ENCODE peak calls at places on chromosomes 6 and 20, in eight cellular contexts. X, Z, Q, Y, L, A, M and H are unnamed samples.

GRCh38 chr6:89530982-89531381 is 98.0 kb downstream of the ANKRD6 start:
- DNase-seq in X (no peak), Z (no peak), Q (no peak), Y (no peak), L (no peak), A (no peak), M (no peak), H (no peak)

GRCh38 chr6:145648149-145648548 is 87.2 kb downstream of the EPM2A start:
- DNase-seq in X (no peak), Z (no peak), Q (no peak), Y (no peak), L (no peak), A (no peak), M (no peak), H (no peak)

GRCh38 chr6:130600880-130601341 is 226.3 kb upstream of the SMLR1 start:
- DNase-seq in X (peak; percentile 95), Z (no peak), Q (no peak), Y (no peak), L (no peak), A (no peak), M (no peak), H (no peak)

GRCh38 chr6:149918151-149918905 is 4.6 kb downstream of the RAET1G start:
- DNase-seq in X (no peak), Z (no peak), Q (no peak), Y (no peak), L (peak; percentile 25), A (no peak), M (no peak), H (no peak)

GRCh38 chr6:122798099-122798641 is 9.1 kb downstream of the SMPDL3A start:
- DNase-seq in X (peak; percentile 76), Z (peak; percentile 78), Q (peak; percentile 90), Y (no peak), L (peak; percentile 82), A (peak; percentile 71), M (peak; percentile 16), H (no peak)

GRCh38 chr6:168182908-168183612 is 104.0 kb upstream of the FRMD1 start:
- DNase-seq in X (no peak), Z (no peak), Q (no peak), Y (no peak), L (peak; percentile 24), A (no peak), M (no peak), H (no peak)

GRCh38 chr20:52457826-52458225 is 266.2 kb upstream of the ZFP64 start:
- DNase-seq in X (no peak), Z (no peak), Q (no peak), Y (no peak), L (no peak), A (no peak), M (no peak), H (no peak)

GRCh38 chr6:8736046-8736877 is 300.9 kb upstream of the SLC35B3 start:
- DNase-seq in X (no peak), Z (no peak), Q (no peak), Y (no peak), L (no peak), A (no peak), M (no peak), H (no peak)

GRCh38 chr6:70162972-70163371 is 139.9 kb downstream of the COL9A1 start:
- DNase-seq in X (no peak), Z (no peak), Q (no peak), Y (no peak), L (no peak), A (no peak), M (no peak), H (no peak)

GRCh38 chr6:133610271-133610840 is 278.6 kb upstream of the TCF21 start:
- DNase-seq in X (peak; percentile 20), Z (no peak), Q (no peak), Y (no peak), L (no peak), A (peak; percentile 72), M (no peak), H (no peak)

GRCh38 chr6:135192256-135193174 is 11.4 kb downstream of the MYB start:
- DNase-seq in X (no peak), Z (no peak), Q (no peak), Y (no peak), L (no peak), A (no peak), M (no peak), H (no peak)

GRCh38 chr20:56422131-56422823 is 10.2 kb downstream of the CASS4 start:
- DNase-seq in X (peak; percentile 79), Z (no peak), Q (no peak), Y (no peak), L (no peak), A (peak; percentile 23), M (no peak), H (no peak)

GRCh38 chr6:108114861-108115597 is 40.5 kb upstream of the OSTM1 start:
- DNase-seq in X (peak; percentile 24), Z (no peak), Q (peak; percentile 60), Y (peak; percentile 63), L (peak; percentile 62), A (no peak), M (no peak), H (no peak)

GRCh38 chr6:53476979-53477378 is 67.9 kb downstream of the GCLC start:
- DNase-seq in X (peak; percentile 3), Z (no peak), Q (no peak), Y (no peak), L (no peak), A (no peak), M (no peak), H (no peak)

GRCh38 chr20:43463133-43463863 is 5.6 kb downstream of the SRSF6 start:
- DNase-seq in X (no peak), Z (no peak), Q (no peak), Y (no peak), L (no peak), A (no peak), M (no peak), H (no peak)

GRCh38 chr20:43463864-43464785 is 6.4 kb downstream of the SRSF6 start:
- DNase-seq in X (no peak), Z (no peak), Q (no peak), Y (no peak), L (no peak), A (no peak), M (no peak), H (no peak)

GRCh38 chr20:43462369-43463132 is 4.9 kb downstream of the SRSF6 start:
- DNase-seq in X (no peak), Z (no peak), Q (no peak), Y (no peak), L (no peak), A (no peak), M (no peak), H (no peak)

GRCh38 chr20:43465625-43465943 is 7.9 kb downstream of the SRSF6 start:
- DNase-seq in X (no peak), Z (no peak), Q (no peak), Y (no peak), L (no peak), A (no peak), M (no peak), H (no peak)

GRCh38 chr20:43467589-43467988 is 9.9 kb downstream of the SRSF6 start:
- DNase-seq in X (no peak), Z (no peak), Q (no peak), Y (no peak), L (no peak), A (no peak), M (no peak), H (no peak)
- TF ChIP-seq CTCF in X (no peak), Z (no peak), Q (no peak), Y (no peak), L (no peak), A (no peak), M (no peak), H (no peak)

GRCh38 chr6:74871757-74872156 is 334.1 kb downstream of the COL12A1 start:
- DNase-seq in X (no peak), Z (no peak), Q (no peak), Y (no peak), L (no peak), A (peak; percentile 93), M (no peak), H (no peak)

GRCh38 chr6:74872754-74873446 is 333.0 kb downstream of the COL12A1 start:
- DNase-seq in X (no peak), Z (no peak), Q (no peak), Y (no peak), L (no peak), A (no peak), M (no peak), H (no peak)

GRCh38 chr6:74867286-74867685 is 338.6 kb downstream of the COL12A1 start:
- DNase-seq in X (no peak), Z (no peak), Q (no peak), Y (no peak), L (no peak), A (no peak), M (no peak), H (no peak)

GRCh38 chr6:74873911-74874310 is 331.9 kb downstream of the COL12A1 start:
- DNase-seq in X (no peak), Z (no peak), Q (no peak), Y (no peak), L (no peak), A (no peak), M (no peak), H (no peak)

DNA sequence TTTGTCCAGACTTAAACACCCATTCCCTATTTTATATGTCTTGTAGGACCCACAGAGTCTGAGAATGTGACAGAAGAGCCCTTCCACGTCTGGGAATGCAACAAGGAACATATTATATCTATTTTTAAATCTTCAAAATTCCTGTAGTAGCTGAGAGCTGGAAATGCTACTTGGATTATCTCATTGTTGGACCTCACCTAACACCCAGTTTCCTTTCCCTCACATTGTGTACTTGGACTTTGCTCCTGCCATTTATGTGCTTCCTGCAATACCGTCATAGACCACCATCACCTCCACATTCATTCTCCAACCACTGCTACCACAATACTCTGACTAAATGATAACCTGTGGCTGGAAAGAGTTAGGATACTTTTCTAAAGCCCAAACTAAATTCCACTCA is 335.4 kb downstream of the COL12A1 start:
- DNase-seq in X (no peak), Z (no peak), Q (no peak), Y (no peak), L (no peak), A (no peak), M (no peak), H (no peak)
- TF ChIP-seq CTCF in X (peak; percentile 42), Z (peak; percentile 17), Q (no peak), Y (no peak), L (no peak), A (no peak), M (no peak), H (no peak)

DNA sequence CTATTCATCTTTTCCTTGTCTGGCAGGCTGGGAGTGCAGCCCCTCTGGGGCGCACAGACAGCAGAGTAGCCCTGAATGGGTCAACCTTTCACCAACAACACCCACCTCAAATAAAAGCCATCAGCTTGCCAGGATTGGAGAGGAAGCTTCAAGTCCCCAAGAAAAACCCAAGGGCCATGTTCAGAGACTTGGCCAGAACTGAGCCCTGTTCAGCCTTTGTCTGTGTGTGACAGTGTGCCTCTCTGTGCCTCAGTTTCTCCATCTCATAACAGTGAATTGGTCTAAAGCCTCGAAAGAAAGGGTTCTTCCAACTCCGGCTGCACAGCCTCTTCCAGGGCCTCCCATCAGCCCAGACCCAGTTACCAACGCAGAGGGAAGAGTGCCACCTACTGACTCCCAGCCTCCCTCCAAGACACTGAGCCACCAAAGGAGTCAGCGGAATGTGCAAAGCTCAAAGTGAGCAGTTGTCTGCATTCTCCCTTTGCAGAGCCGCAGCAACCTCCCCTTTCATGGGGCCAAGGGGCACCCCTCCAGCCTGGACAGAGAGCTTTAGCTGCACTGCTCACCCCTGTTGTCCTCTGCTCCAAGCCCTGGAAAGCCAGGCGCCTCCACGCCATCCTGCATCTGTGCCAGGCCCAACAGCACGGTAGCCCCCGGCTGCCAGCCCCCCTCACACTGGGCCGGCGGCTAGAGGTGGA is 82.7 kb upstream of the TOP1 start:
- DNase-seq in X (peak; percentile 21), Z (peak; percentile 48), Q (no peak), Y (no peak), L (peak; percentile 51), A (peak; percentile 52), M (peak; percentile 41), H (no peak)
- TF ChIP-seq CTCF in X (peak; percentile 70), Z (peak; percentile 16), Q (no peak), Y (no peak), L (peak; percentile 23), A (peak; percentile 16), M (no peak), H (peak; percentile 35)

GRCh38 chr6:162056745-162057144 is 670.8 kb downstream of the PRKN start:
- DNase-seq in X (no peak), Z (no peak), Q (no peak), Y (no peak), L (no peak), A (no peak), M (no peak), H (no peak)
- TF ChIP-seq CTCF in X (no peak), Z (no peak), Q (no peak), Y (no peak), L (no peak), A (no peak), M (no peak), H (no peak)